ENCODE peak calls at places on chromosomes 4 and X, in four cellular contexts. F is non-pigmented ciliary epithelial cell; J is cardiac fibroblast; B is activated naive CD8-positive, alpha-beta T cell treated with anti-CD3 and anti-CD28 coated beads, Interleukin-2, amount 50 U/mL, for 24 hours. S is an unnamed sample.

GRCh38 chrX:72305286-72306084 is at the start of gene CITED1:
- DNase-seq in F (no peak), J (no peak), B (no peak), S (no peak)

GRCh38 chrX:73524906-73525305 is 38.1 kb upstream of the CHIC1 start:
- DNase-seq in F (no peak), J (no peak), B (no peak), S (no peak)

GRCh38 chr4:159383569-159383934 is 280.7 kb downstream of the RAPGEF2 start:
- DNase-seq in F (no peak), J (no peak), B (no peak), S (no peak)

GRCh38 chrX:3960952-3961351 is 247.5 kb upstream of the PRKX start:
- DNase-seq in F (no peak), J (no peak), B (no peak), S (no peak)

GRCh38 chr4:71476240-71476639 is 137.4 kb downstream of the SLC4A4 start:
- DNase-seq in F (no peak), J (no peak), B (no peak), S (no peak)

GRCh38 chr4:113603926-113604325 is 157.6 kb downstream of the CAMK2D start:
- DNase-seq in F (no peak), J (peak; percentile 56), B (no peak), S (no peak)

GRCh38 chr4:29046166-29046565 is 1674.0 kb upstream of the PCDH7 start:
- DNase-seq in F (peak; percentile 43), J (peak; percentile 31), B (no peak), S (no peak)

GRCh38 chrX:12315526-12315925 is 177.3 kb downstream of the FRMPD4 start:
- DNase-seq in F (no peak), J (peak; percentile 7), B (no peak), S (no peak)

GRCh38 chr4:11929080-11929479 is 500.4 kb upstream of the HS3ST1 start:
- DNase-seq in F (no peak), J (no peak), B (no peak), S (no peak)

GRCh38 chr4:187598246-187598645 is 397.3 kb upstream of the ZFP42 start:
- DNase-seq in F (no peak), J (peak; percentile 26), B (no peak), S (no peak)

GRCh38 chrX:133364201-133364600 is 51.1 kb downstream of the GPC4 start:
- DNase-seq in F (no peak), J (peak; percentile 13), B (no peak), S (no peak)

GRCh38 chr4:55083771-55084170 is 41.6 kb downstream of the KDR start:
- DNase-seq in F (no peak), J (no peak), B (no peak), S (no peak)

GRCh38 chr4:24923550-24923949 is 10.7 kb upstream of the CCDC149 start:
- DNase-seq in F (no peak), J (no peak), B (no peak), S (no peak)

GRCh38 chrX:35098419-35098818 is 155.8 kb downstream of the FAM47B start:
- DNase-seq in F (no peak), J (peak; percentile 14), B (no peak), S (no peak)